ENCODE peak calls at places on chromosomes 12 and 14, in five cellular contexts. Y, I, F, M and E are unnamed samples.

GRCh38 chr12:43847427-43847826 is 11.5 kb downstream of the TMEM117 start:
- DNase-seq in Y (no peak), I (no peak), F (no peak), M (peak), E (peak)

GRCh38 chr12:96786808-96787207 is 120.2 kb upstream of the NEDD1 start:
- DNase-seq in Y (no peak), I (no peak), F (no peak), M (no peak), E (no peak)

GRCh38 chr14:87252103-87252502 is 740.9 kb downstream of the GALC start:
- DNase-seq in Y (no peak), I (no peak), F (no peak), M (no peak), E (no peak)

GRCh38 chr12:41709463-41710285 is 435.0 kb downstream of the GXYLT1 start:
- DNase-seq in Y (no peak), I (peak), F (no peak), M (no peak), E (no peak)

GRCh38 chr14:61695695-61696527 is 598 bp downstream of the HIF1A start:
- DNase-seq in Y (peak), I (peak), F (peak), M (peak), E (peak)

GRCh38 chr14:79831198-79831890 is 380.0 kb downstream of the DIO2 start:
- DNase-seq in Y (no peak), I (no peak), F (no peak), M (peak), E (no peak)

GRCh38 chr14:30573203-30573814 is 14.4 kb downstream of the G2E3 start:
- DNase-seq in Y (no peak), I (no peak), F (no peak), M (peak), E (no peak)

GRCh38 chr12:26077915-26078314 is 46.9 kb downstream of the BHLHE41 start:
- DNase-seq in Y (no peak), I (no peak), F (no peak), M (peak), E (no peak)

GRCh38 chr12:6684609-6685008 is 4.6 kb downstream of the ZNF384 start:
- DNase-seq in Y (peak), I (peak), F (no peak), M (no peak), E (peak)

GRCh38 chr12:109893250-109893995 is 6.7 kb upstream of the TCHP start:
- DNase-seq in Y (no peak), I (no peak), F (no peak), M (no peak), E (no peak)

GRCh38 chr12:111664961-111665865 is 20.5 kb downstream of the BRAP start:
- DNase-seq in Y (no peak), I (no peak), F (peak), M (no peak), E (no peak)

GRCh38 chr14:83874662-83875061 is 1655.3 kb upstream of the FLRT2 start:
- DNase-seq in Y (no peak), I (no peak), F (no peak), M (peak), E (no peak)

GRCh38 chr12:120628919-120629318 is 11.5 kb upstream of the CABP1 start:
- DNase-seq in Y (no peak), I (no peak), F (no peak), M (no peak), E (peak)

GRCh38 chr12:40375076-40375475 is 150.3 kb downstream of the LRRK2 start:
- DNase-seq in Y (peak), I (no peak), F (no peak), M (peak), E (no peak)

GRCh38 chr12:54251667-54252284 is 28.1 kb downstream of the CBX5 start:
- DNase-seq in Y (peak), I (peak), F (no peak), M (peak), E (peak)

GRCh38 chr12:53103860-53104305 is 597 bp downstream of the SOAT2 start:
- DNase-seq in Y (no peak), I (no peak), F (no peak), M (no peak), E (peak)

GRCh38 chr14:65834051-65834450 is 421.5 kb downstream of the FUT8 start:
- DNase-seq in Y (no peak), I (no peak), F (no peak), M (no peak), E (no peak)

GRCh38 chr12:114444422-114445279 is 38.7 kb upstream of the TBX5 start:
- DNase-seq in Y (no peak), I (no peak), F (no peak), M (peak), E (no peak)

GRCh38 chr12:117986705-117987469 is 18.1 kb upstream of the KSR2 start:
- DNase-seq in Y (peak), I (no peak), F (no peak), M (peak), E (no peak)

GRCh38 chr14:95255487-95255886 is 64.2 kb downstream of the CLMN start:
- DNase-seq in Y (no peak), I (peak), F (no peak), M (peak), E (peak)

GRCh38 chr14:47435331-47435965 is 240.0 kb downstream of the MDGA2 start:
- DNase-seq in Y (no peak), I (no peak), F (no peak), M (no peak), E (no peak)

GRCh38 chr12:16605666-16606116 is 271 bp downstream of the LMO3 start:
- DNase-seq in Y (no peak), I (no peak), F (no peak), M (peak), E (no peak)

GRCh38 chr12:89414851-89415250 is 62.5 kb upstream of the DUSP6 start:
- DNase-seq in Y (no peak), I (no peak), F (no peak), M (peak), E (no peak)

GRCh38 chr14:97156705-97157104 is 359.5 kb downstream of the VRK1 start:
- DNase-seq in Y (no peak), I (no peak), F (no peak), M (no peak), E (no peak)

GRCh38 chr12:130764475-130765185 is 48.5 kb upstream of the RIMBP2 start:
- DNase-seq in Y (peak), I (peak), F (no peak), M (peak), E (no peak)

GRCh38 chr14:49934638-49935037 is 41.8 kb downstream of the ARF6 start:
- DNase-seq in Y (no peak), I (no peak), F (no peak), M (no peak), E (peak)

GRCh38 chr12:57094194-57095160 is 5.6 kb downstream of the NAB2 start:
- DNase-seq in Y (no peak), I (no peak), F (no peak), M (no peak), E (no peak)

GRCh38 chr12:3380200-3381020 is 110.6 kb upstream of the PRMT8 start:
- DNase-seq in Y (no peak), I (no peak), F (no peak), M (peak), E (no peak)

GRCh38 chr14:33692762-33693161 is 258.1 kb downstream of the EGLN3 start:
- DNase-seq in Y (no peak), I (no peak), F (no peak), M (peak), E (no peak)

GRCh38 chr14:59739794-59740193 is 130.8 kb downstream of the RTN1 start:
- DNase-seq in Y (no peak), I (no peak), F (no peak), M (no peak), E (no peak)

GRCh38 chr14:67446371-67447032 is 34.5 kb upstream of the PLEK2 start:
- DNase-seq in Y (no peak), I (no peak), F (no peak), M (no peak), E (peak)

GRCh38 chr12:98578821-98579220 is 14.7 kb upstream of the SLC25A3 start:
- DNase-seq in Y (no peak), I (peak), F (no peak), M (no peak), E (peak)

GRCh38 chr12:110073049-110073831 is 24.9 kb upstream of the C12orf76 start:
- DNase-seq in Y (no peak), I (no peak), F (peak), M (peak), E (no peak)

GRCh38 chr12:69161835-69162234 is 77.5 kb upstream of the CPSF6 start:
- DNase-seq in Y (no peak), I (no peak), F (no peak), M (peak), E (no peak)